ENCODE peak calls at places on chromosomes 4 and X, in nine cellular contexts. W, H, O, J, A, K, X, D and Y are unnamed samples.

GRCh38 chr4:145939241-145939640 is 618 bp upstream of the ZNF827 start:
- DNase-seq in W (no peak), H (no peak), O (no peak), J (no peak), A (no peak), K (no peak), X (no peak), D (no peak), Y (no peak)

GRCh38 chrX:630007-630921 is at the start of gene SHOX:
- DNase-seq in W (no peak), H (no peak), O (no peak), J (no peak), A (no peak), K (no peak), X (no peak), D (peak), Y (no peak)

GRCh38 chrX:101265869-101266428 is 25.2 kb downstream of the TAF7L start:
- DNase-seq in W (no peak), H (peak), O (peak), J (no peak), A (no peak), K (no peak), X (no peak), D (no peak), Y (no peak)

GRCh38 chr4:117700111-117700892 is 334.0 kb upstream of the NDST3 start:
- DNase-seq in W (no peak), H (no peak), O (no peak), J (no peak), A (peak), K (no peak), X (no peak), D (no peak), Y (peak)

GRCh38 chr4:2256781-2257191 is 5.1 kb downstream of the MXD4 start:
- DNase-seq in W (peak), H (peak), O (no peak), J (peak), A (no peak), K (peak), X (peak), D (peak), Y (no peak)

GRCh38 chr4:158783775-158784174 is 14.9 kb downstream of the FNIP2 start:
- DNase-seq in W (no peak), H (peak), O (peak), J (no peak), A (peak), K (no peak), X (no peak), D (no peak), Y (peak)

GRCh38 chr4:23966720-23967119 is 76.9 kb upstream of the PPARGC1A start:
- DNase-seq in W (no peak), H (peak), O (no peak), J (no peak), A (no peak), K (no peak), X (no peak), D (no peak), Y (peak)

GRCh38 chrX:44305921-44306320 is 37.6 kb downstream of the EFHC2 start:
- DNase-seq in W (no peak), H (no peak), O (no peak), J (peak), A (no peak), K (no peak), X (no peak), D (no peak), Y (no peak)

GRCh38 chr4:94621491-94622080 is 136.2 kb upstream of the BMPR1B start:
- DNase-seq in W (no peak), H (peak), O (peak), J (no peak), A (peak), K (peak), X (no peak), D (no peak), Y (peak)

GRCh38 chr4:26157541-26157940 is 163.3 kb upstream of the RBPJ start:
- DNase-seq in W (no peak), H (no peak), O (no peak), J (no peak), A (no peak), K (no peak), X (no peak), D (no peak), Y (no peak)

GRCh38 chr4:186192068-186192751 is 843 bp downstream of the CYP4V2 start:
- DNase-seq in W (peak), H (peak), O (peak), J (peak), A (peak), K (peak), X (peak), D (peak), Y (peak)

GRCh38 chr4:138051157-138051556 is 191.0 kb downstream of the SLC7A11 start:
- DNase-seq in W (no peak), H (peak), O (no peak), J (no peak), A (no peak), K (no peak), X (no peak), D (no peak), Y (no peak)

GRCh38 chrX:103629295-103630170 is 758 bp downstream of the TCEAL1 start:
- DNase-seq in W (no peak), H (peak), O (peak), J (peak), A (peak), K (peak), X (peak), D (peak), Y (peak)

GRCh38 chr4:110945600-110945999 is 322.7 kb upstream of the PITX2 start:
- DNase-seq in W (no peak), H (no peak), O (no peak), J (no peak), A (no peak), K (no peak), X (peak), D (no peak), Y (no peak)

GRCh38 chr4:25448379-25449109 is 71.5 kb downstream of the ANAPC4 start:
- DNase-seq in W (no peak), H (peak), O (no peak), J (no peak), A (no peak), K (no peak), X (no peak), D (peak), Y (no peak)

GRCh38 chr4:76309939-76310549 is 3.5 kb downstream of the STBD1 start:
- DNase-seq in W (no peak), H (no peak), O (peak), J (peak), A (no peak), K (no peak), X (no peak), D (no peak), Y (no peak)

GRCh38 chr4:103091601-103092223 is 7.9 kb downstream of the BDH2 start:
- DNase-seq in W (no peak), H (peak), O (peak), J (peak), A (peak), K (peak), X (no peak), D (no peak), Y (peak)